ENCODE peak calls at places on chromosomes 6 and 20, in six cellular contexts. R is IMR-90, C is tibial nerve, X is GM12865, J is mucosa of descending colon, M is ovary. V is an unnamed sample.

GRCh38 chr20:53032021-53033001 is 60.2 kb downstream of the TSHZ2 start:
- DNase-seq in C (peak), X (no peak), J (no peak), R (peak), M (no peak), V (no peak)

GRCh38 chr6:146620655-146621054 is 21.9 kb downstream of the ADGB start:
- DNase-seq in R (no peak), J (no peak), M (no peak), C (no peak), X (no peak), V (no peak)

GRCh38 chr6:101703311-101703710 is 309.8 kb downstream of the GRIK2 start:
- DNase-seq in X (no peak), C (no peak), M (no peak), J (no peak), R (no peak), V (no peak)

GRCh38 chr20:23399568-23400241 is 21.6 kb downstream of the NAPB start:
- DNase-seq in M (no peak), C (no peak), X (peak), R (peak), J (no peak), V (no peak)

GRCh38 chr6:98839788-98840361 is 5.5 kb downstream of the POU3F2 start:
- DNase-seq in R (peak), X (no peak), J (no peak), M (no peak), C (no peak), V (no peak)

GRCh38 chr6:8335896-8336295 is 99.4 kb downstream of the SLC35B3 start:
- DNase-seq in C (no peak), J (no peak), R (no peak), M (no peak), X (no peak), V (no peak)

GRCh38 chr6:109308018-109308492 is 74.2 kb downstream of the CD164 start:
- DNase-seq in X (no peak), J (peak), R (peak), C (peak), M (no peak), V (peak)

GRCh38 chr20:51695574-51696303 is 72.5 kb downstream of the ATP9A start:
- DNase-seq in R (peak), C (no peak), M (no peak), J (peak), X (no peak), V (no peak)

GRCh38 chr20:8389381-8390368 is 257.6 kb downstream of the PLCB1 start:
- DNase-seq in X (peak), C (no peak), R (peak), J (no peak), M (no peak), V (no peak)

GRCh38 chr6:108118791-108119211 is 44.3 kb upstream of the OSTM1 start:
- DNase-seq in M (no peak), J (no peak), C (no peak), R (no peak), X (no peak), V (no peak)

GRCh38 chr20:6868864-6869263 is 101.4 kb downstream of the BMP2 start:
- DNase-seq in J (no peak), C (no peak), X (no peak), M (no peak), R (no peak), V (no peak)

GRCh38 chr20:24049081-24049480 is 60.5 kb upstream of the GGTLC1 start:
- DNase-seq in C (no peak), J (no peak), M (no peak), X (no peak), R (no peak), V (no peak)

GRCh38 chr6:35077006-35077712 is 64.0 kb downstream of the TCP11 start:
- DNase-seq in R (no peak), J (no peak), M (no peak), C (no peak), X (no peak), V (peak)

GRCh38 chr20:39861381-39861780 is 827.7 kb downstream of the MAFB start:
- DNase-seq in R (no peak), C (no peak), X (no peak), M (no peak), J (no peak), V (no peak)

GRCh38 chr6:47187883-47188587 is 121.7 kb downstream of the TNFRSF21 start:
- DNase-seq in J (peak), R (peak), C (no peak), M (no peak), X (no peak), V (no peak)

GRCh38 chr20:53157443-53158408 is 185.6 kb downstream of the TSHZ2 start:
- DNase-seq in X (peak), R (peak), J (peak), C (no peak), M (no peak), V (peak)

GRCh38 chr6:77264970-77265369 is 198.3 kb downstream of the HTR1B start:
- DNase-seq in R (no peak), J (no peak), C (no peak), M (no peak), X (peak), V (no peak)

GRCh38 chr20:48767269-48767960 is 60.4 kb downstream of the PREX1 start:
- DNase-seq in C (no peak), M (no peak), J (no peak), X (no peak), R (no peak), V (no peak)

GRCh38 chr6:156717542-156717941 is 59.6 kb upstream of the ARID1B start:
- DNase-seq in J (no peak), C (no peak), R (no peak), M (no peak), X (no peak), V (no peak)

GRCh38 chr20:48995599-48995998 is 50.5 kb upstream of the CSE1L start:
- DNase-seq in J (no peak), X (no peak), M (no peak), R (no peak), C (no peak), V (no peak)

GRCh38 chr6:2716926-2717700 is 33.6 kb downstream of the MYLK4 start:
- DNase-seq in J (no peak), C (no peak), R (no peak), M (no peak), X (no peak), V (no peak)

DNA sequence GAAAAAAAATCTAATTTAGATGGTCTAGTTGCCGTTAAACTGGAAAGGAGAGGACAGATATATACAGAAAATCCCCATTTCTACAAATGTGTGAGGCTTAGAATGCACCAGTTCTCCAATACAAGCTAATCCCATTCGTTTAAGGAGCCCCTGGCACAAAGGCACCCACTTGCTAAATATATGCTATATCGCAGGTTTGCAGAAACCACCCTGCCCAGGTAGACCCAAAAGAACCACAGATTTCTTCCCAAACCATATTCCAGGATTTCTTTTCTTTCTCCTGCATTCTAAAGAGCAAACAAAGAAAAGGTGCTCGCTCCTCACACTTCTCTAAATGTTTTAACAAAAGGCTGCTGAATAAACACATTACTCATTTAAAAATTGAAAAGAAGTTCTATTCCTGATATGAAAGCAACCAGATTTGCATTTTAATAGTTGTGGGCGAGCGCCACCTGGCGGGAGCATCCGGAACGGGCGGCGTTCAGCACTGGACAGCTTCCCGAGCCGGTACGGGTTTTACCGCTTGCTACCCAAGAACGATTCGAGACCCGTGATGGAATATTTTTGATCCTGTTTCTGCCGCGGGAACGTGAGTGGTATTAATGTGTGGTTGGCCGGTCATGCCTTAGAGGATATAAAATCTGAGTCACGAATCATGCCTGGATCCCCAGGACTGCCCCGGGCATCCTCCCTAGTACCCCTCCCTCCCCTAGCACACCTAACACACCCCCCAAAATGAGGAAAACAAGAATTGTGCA is 2.1 kb downstream of the PTPRT start:
- DNase-seq in J (peak), M (no peak), R (peak), C (peak), X (peak), V (peak)
- H3K4me3 ChIP-seq in J (no peak), M (no peak), R (no peak), C (no peak), X (no peak), V (no peak)

GRCh38 chr20:3751664-3752385 is 15.7 kb downstream of the ADISSP start:
- DNase-seq in C (no peak), J (peak), M (no peak), R (no peak), X (peak), V (peak)
- H3K4me3 ChIP-seq in C (peak), J (no peak), M (no peak), R (no peak), X (no peak), V (peak)

GRCh38 chr6:42616716-42617115 is 52.9 kb downstream of the UBR2 start:
- DNase-seq in J (no peak), R (peak), C (no peak), M (no peak), X (no peak), V (no peak)
- H3K4me3 ChIP-seq in J (no peak), R (no peak), C (no peak), M (no peak), X (no peak), V (no peak)

GRCh38 chr20:47334022-47334551 is 22.4 kb downstream of the ZMYND8 start:
- DNase-seq in R (peak), X (no peak), J (peak), M (no peak), C (no peak), V (no peak)
- H3K4me3 ChIP-seq in R (peak), X (no peak), J (no peak), M (no peak), C (no peak), V (no peak)

DNA sequence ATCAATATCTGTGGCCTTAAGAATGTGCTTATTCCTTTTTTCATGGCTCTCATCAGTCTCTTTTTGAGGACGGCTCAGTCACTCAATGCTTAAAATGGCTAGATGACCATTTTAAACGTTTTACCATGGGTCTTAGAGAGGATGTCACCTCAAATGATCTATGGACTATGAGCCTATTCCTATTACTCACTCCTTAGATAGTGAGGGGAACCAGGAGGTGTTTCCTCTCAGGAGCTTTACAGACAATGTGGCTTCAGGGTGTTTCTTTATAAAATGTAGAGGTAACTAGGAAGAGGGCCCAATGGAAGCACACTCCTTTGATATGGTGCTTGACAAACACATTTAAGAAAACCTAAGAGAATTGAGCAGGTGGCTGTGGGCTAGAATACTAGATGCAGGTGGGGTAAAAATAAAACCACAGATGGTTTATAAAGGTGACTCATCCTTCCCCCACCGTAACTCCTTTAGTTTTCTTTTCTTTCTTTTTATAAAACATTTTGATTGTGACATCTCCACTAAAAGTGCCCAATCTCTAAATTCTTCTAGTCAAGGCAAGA is 1.5 kb upstream of the TMEM200A start:
- DNase-seq in M (no peak), R (no peak), J (no peak), C (no peak), X (no peak), V (no peak)
- H3K4me3 ChIP-seq in M (no peak), R (no peak), J (no peak), C (no peak), X (no peak), V (no peak)

DNA sequence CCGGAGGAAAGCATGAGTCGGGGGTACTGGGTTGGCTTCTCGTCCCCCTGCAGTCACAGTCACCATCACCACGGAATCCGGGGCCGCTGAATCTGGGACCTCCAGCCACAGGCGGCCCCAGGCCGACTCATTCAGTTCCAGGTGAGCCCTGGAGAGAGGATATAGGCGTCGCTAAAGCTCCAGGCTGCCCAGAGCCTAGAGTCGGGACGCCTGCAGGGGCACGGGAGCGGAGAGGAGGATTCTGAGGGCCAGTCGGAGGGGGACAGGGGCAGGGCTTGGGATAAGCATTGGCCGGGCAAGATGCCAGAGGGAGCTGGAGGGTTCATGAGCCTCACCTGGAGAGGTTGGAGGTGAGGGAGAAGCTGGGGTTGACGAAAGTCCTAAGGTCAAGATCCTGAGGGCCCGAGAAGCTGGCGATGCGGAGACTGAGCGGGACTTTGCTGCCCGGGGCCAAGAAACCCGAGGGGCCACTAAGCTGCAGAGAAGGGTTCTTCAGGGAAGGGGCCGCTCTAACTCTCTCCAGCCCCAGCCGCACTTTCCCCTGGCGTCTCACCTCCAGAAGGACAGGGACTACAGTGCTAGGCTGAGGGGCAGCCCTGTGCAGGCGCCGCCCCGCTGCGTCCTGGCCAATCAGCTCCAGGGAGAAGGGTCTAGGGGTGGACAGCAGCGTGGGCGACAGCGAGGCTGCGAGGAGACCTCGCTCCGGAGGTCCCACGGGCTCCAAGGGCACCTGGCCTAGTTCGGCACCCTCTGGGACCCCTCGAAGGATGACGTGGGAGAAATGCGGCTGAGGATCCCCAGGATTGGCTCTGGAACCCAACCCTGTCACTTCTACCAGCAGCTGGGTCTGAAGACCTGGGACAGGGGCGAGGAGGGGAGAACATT is 3.7 kb downstream of the SAPCD1 start:
- DNase-seq in J (no peak), R (no peak), X (no peak), M (no peak), C (no peak), V (peak)
- H3K4me3 ChIP-seq in J (no peak), R (peak), X (no peak), M (no peak), C (no peak), V (no peak)